ENCODE peak calls at places on chromosomes 4 and X, in five cellular contexts. M, C, V, F and A are unnamed samples.
A peak's percentile ranks its signal among the peaks of the same experiment; 100 is the strongest.

GRCh38 chr4:121072836-121073362 is 564 bp upstream of the NDNF start:
- DNase-seq in M (no peak), C (peak; percentile 17), V (peak; percentile 63), F (no peak), A (peak; percentile 49)

GRCh38 chrX:72052415-72053090 is 79.2 kb downstream of the RTL5 start:
- DNase-seq in M (no peak), C (peak; percentile 40), V (peak; percentile 59), F (peak; percentile 33), A (no peak)

GRCh38 chrX:102651242-102651967 is at the start of gene GPRASP1:
- DNase-seq in M (peak; percentile 46), C (peak; percentile 46), V (peak; percentile 59), F (peak; percentile 45), A (peak; percentile 36)

GRCh38 chr4:4388418-4388817 is 1.5 kb downstream of the NSG1 start:
- DNase-seq in M (no peak), C (no peak), V (no peak), F (no peak), A (no peak)

GRCh38 chr4:82044141-82044993 is 329.4 kb downstream of the HNRNPD start:
- DNase-seq in M (peak; percentile 41), C (peak; percentile 70), V (peak; percentile 83), F (peak; percentile 10), A (peak; percentile 40)

GRCh38 chrX:150731795-150732194 is 38.6 kb downstream of the MTMR1 start:
- DNase-seq in M (peak; percentile 91), C (peak; percentile 88), V (no peak), F (peak; percentile 52), A (no peak)

GRCh38 chrX:16966745-16967144 is 20.3 kb downstream of the REPS2 start:
- DNase-seq in M (peak; percentile 38), C (no peak), V (no peak), F (no peak), A (no peak)

GRCh38 chr4:53593765-53594164 is 2.5 kb upstream of the LNX1 start:
- DNase-seq in M (no peak), C (no peak), V (no peak), F (no peak), A (no peak)

GRCh38 chr4:1898681-1899080 is 27.5 kb downstream of the NSD2 start:
- DNase-seq in M (no peak), C (no peak), V (no peak), F (no peak), A (no peak)

GRCh38 chr4:174023641-174024040 is 259.8 kb downstream of the FBXO8 start:
- DNase-seq in M (no peak), C (no peak), V (no peak), F (peak; percentile 54), A (no peak)

GRCh38 chr4:94802091-94802490 is 44.3 kb downstream of the BMPR1B start:
- DNase-seq in M (no peak), C (no peak), V (no peak), F (no peak), A (no peak)

GRCh38 chr4:38730493-38730829 is 52.3 kb downstream of the TLR10 start:
- DNase-seq in M (no peak), C (no peak), V (no peak), F (no peak), A (no peak)

GRCh38 chr4:31518796-31519250 is 798.7 kb downstream of the PCDH7 start:
- DNase-seq in M (peak; percentile 81), C (peak; percentile 91), V (no peak), F (peak; percentile 76), A (no peak)

GRCh38 chrX:139639253-139639652 is 68.7 kb downstream of the MCF2 start:
- DNase-seq in M (no peak), C (no peak), V (no peak), F (no peak), A (no peak)

GRCh38 chr4:186887211-186887785 is 163.6 kb upstream of the FAT1 start:
- DNase-seq in M (no peak), C (peak; percentile 20), V (peak; percentile 39), F (peak; percentile 27), A (no peak)

GRCh38 chrX:8304668-8305067 is 133.6 kb upstream of the VCX2 start:
- DNase-seq in M (no peak), C (no peak), V (no peak), F (no peak), A (no peak)

GRCh38 chr4:57763070-57763469 is 652.9 kb upstream of the IGFBP7 start:
- DNase-seq in M (no peak), C (no peak), V (peak; percentile 15), F (no peak), A (no peak)

GRCh38 chr4:8844976-8845690 is 26.5 kb downstream of the HMX1 start:
- DNase-seq in M (no peak), C (no peak), V (no peak), F (no peak), A (no peak)

GRCh38 chrX:109374276-109374960 is 107.5 kb downstream of the GUCY2F start:
- DNase-seq in M (no peak), C (no peak), V (peak; percentile 21), F (no peak), A (no peak)

GRCh38 chrX:42437211-42437610 is 340.8 kb downstream of the PPP1R2C start:
- DNase-seq in M (no peak), C (no peak), V (no peak), F (no peak), A (no peak)

GRCh38 chrX:118459494-118459893 is 36.1 kb upstream of the DOCK11 start:
- DNase-seq in M (peak; percentile 66), C (peak; percentile 74), V (peak; percentile 52), F (peak; percentile 44), A (no peak)

GRCh38 chr4:111802191-111802590 is 343.1 kb upstream of the FAM241A start:
- DNase-seq in M (peak; percentile 1), C (peak; percentile 9), V (no peak), F (peak; percentile 62), A (no peak)

GRCh38 chr4:3675251-3676115 is 90.7 kb upstream of the ADRA2C start:
- DNase-seq in M (no peak), C (no peak), V (peak; percentile 56), F (no peak), A (no peak)

GRCh38 chr4:74675673-74676279 is 118.5 kb downstream of the BTC start:
- DNase-seq in M (peak; percentile 84), C (peak; percentile 89), V (peak; percentile 59), F (peak; percentile 69), A (peak; percentile 58)

GRCh38 chr4:8913121-8913857 is 41.6 kb upstream of the HMX1 start:
- DNase-seq in M (no peak), C (no peak), V (no peak), F (no peak), A (peak; percentile 12)

GRCh38 chrX:117985241-117985640 is 131.4 kb downstream of the KLHL13 start:
- DNase-seq in M (peak; percentile 12), C (peak; percentile 45), V (peak; percentile 30), F (no peak), A (peak; percentile 27)

GRCh38 chrX:78555401-78555980 is 103.6 kb downstream of the RTL3 start:
- DNase-seq in M (peak; percentile 2), C (peak; percentile 27), V (no peak), F (peak; percentile 0), A (no peak)

GRCh38 chr4:75101906-75102888 is 169.3 kb downstream of the PARM1 start:
- DNase-seq in M (no peak), C (no peak), V (no peak), F (no peak), A (no peak)

GRCh38 chrX:119389854-119390501 is 9.2 kb upstream of the SLC25A43 start:
- DNase-seq in M (no peak), C (no peak), V (peak; percentile 59), F (no peak), A (no peak)

GRCh38 chr4:89212666-89213381 is 94.8 kb downstream of the GPRIN3 start:
- DNase-seq in M (no peak), C (peak; percentile 46), V (no peak), F (no peak), A (no peak)

GRCh38 chrX:45747905-45748304 is 547.2 kb upstream of the DIPK2B start:
- DNase-seq in M (no peak), C (no peak), V (no peak), F (no peak), A (no peak)

GRCh38 chr4:4339504-4340085 is 47.3 kb upstream of the NSG1 start:
- DNase-seq in M (no peak), C (no peak), V (no peak), F (no peak), A (no peak)

GRCh38 chr4:13944095-13944501 is 316.6 kb upstream of the BOD1L1 start:
- DNase-seq in M (no peak), C (no peak), V (no peak), F (no peak), A (no peak)

GRCh38 chrX:10259716-10260115 is 102.9 kb downstream of the CLCN4 start:
- DNase-seq in M (peak; percentile 20), C (peak; percentile 67), V (no peak), F (no peak), A (no peak)

GRCh38 chr4:22531638-22532037 is 15.8 kb upstream of the ADGRA3 start:
- DNase-seq in M (no peak), C (no peak), V (no peak), F (no peak), A (no peak)
- H3K9ac ChIP-seq in M (no peak overlapping the region), C (no peak overlapping the region), V (no peak overlapping the region), F (no peak overlapping the region), A (no peak overlapping the region)

DNA sequence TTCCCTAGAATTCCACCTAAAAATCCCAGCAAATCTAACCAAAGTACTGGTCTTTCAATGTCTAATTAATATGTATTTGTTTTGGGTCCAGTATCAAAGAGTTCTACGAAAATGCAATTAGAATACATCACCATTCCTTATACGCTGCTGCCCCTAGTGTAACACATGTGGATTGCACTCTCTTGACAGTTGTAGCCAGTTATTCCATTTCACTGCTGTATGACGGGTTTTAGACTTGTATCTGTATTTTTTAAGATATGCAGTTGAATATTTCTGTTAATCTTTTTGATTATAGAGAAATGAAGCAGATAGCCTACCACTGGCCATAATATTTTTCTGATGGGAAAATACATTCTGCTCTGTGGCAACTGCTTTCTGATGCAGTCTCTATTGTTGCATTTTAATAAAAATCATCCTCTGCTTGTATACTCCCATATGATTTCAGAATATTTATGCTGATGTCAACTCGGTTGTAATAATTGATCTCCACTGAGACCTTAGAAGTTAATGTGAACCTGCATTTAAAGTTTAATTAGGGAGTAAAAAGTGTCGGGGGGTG is 17.1 kb upstream of the PAGE2B start:
- DNase-seq in M (peak; percentile 46), C (peak; percentile 59), V (peak; percentile 14), F (peak; percentile 35), A (peak; percentile 26)
- H3K4me3 ChIP-seq in M (no peak overlapping the region), C (no peak overlapping the region), V (no peak overlapping the region), F (no peak overlapping the region), A (no peak overlapping the region)

DNA sequence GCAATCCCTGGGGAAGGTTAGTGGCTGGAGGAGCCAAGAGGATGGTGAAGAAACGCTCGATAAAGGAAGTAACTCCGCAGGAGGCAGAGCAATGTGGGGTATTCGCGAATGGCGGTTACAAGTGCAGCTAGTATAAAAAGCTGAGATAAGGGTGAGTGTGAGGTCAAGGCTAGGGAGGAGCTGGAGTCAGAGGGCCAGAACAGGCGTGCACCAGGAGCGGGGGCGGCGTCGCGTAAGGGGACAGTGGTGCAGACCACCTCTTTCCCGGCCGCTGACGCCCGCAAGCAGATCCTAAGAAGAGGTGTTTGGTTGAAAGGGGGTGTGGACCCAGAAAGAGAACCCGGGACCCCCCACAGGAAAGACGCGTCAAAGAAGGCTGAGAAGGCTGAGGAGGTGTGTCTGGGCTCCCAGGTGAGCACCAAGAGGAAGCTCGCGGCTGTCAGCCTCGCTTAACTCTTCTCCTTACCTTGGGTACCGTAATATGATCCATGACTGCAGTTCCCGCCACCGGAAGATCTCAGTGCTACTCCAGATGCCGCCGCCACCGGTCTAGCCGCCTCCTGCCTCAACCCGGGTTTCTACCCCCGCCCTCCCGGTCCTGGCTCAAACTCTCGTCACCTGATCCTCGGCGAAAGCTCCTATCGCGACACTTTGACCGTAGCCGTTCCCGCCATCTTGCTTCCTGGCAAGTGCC is at the start of gene MTMR8:
- DNase-seq in M (peak; percentile 33), C (no peak), V (peak; percentile 88), F (peak; percentile 31), A (peak; percentile 82)
- H3K9ac ChIP-seq in M (peak within 1 kb of the TSS; percentile 4), C (peak within 1 kb of the TSS; percentile 43), V (peak within 1 kb of the TSS; percentile 65), F (peak within 1 kb of the TSS; percentile 79), A (peak within 1 kb of the TSS; percentile 44)

GRCh38 chr4:11698846-11699590 is 270.3 kb upstream of the HS3ST1 start:
- DNase-seq in M (peak; percentile 37), C (peak; percentile 63), V (peak; percentile 30), F (peak; percentile 38), A (no peak)
- H3K4me3 ChIP-seq in M (no peak overlapping the region), C (no peak overlapping the region), V (no peak overlapping the region), F (no peak overlapping the region), A (no peak overlapping the region)